ENCODE peak calls at places on chromosome 13, in seven cellular contexts. W, Q, T, R, F, J and M are unnamed samples.

GRCh38 chr13:46896346-46897138 is at the start of gene HTR2A:
- DNase-seq in R (peak), F (peak), W (peak), J (no peak), Q (peak), T (peak), M (peak)

GRCh38 chr13:112960671-112961070 is 8.3 kb upstream of the MCF2L start:
- DNase-seq in F (no peak), W (no peak), Q (no peak), R (no peak), J (no peak), T (no peak), M (no peak)

GRCh38 chr13:113742000-113742441 is 17.0 kb upstream of the TMEM255B start:
- DNase-seq in W (peak), J (no peak), F (peak), T (peak), Q (peak), R (peak), M (peak)

GRCh38 chr13:25371608-25372274 is at the start of gene ATP8A2:
- DNase-seq in J (no peak), F (no peak), R (no peak), T (no peak), W (no peak), Q (no peak), M (no peak)

GRCh38 chr13:40813662-40814454 is 24.4 kb downstream of the SLC25A15 start:
- DNase-seq in W (peak), Q (peak), R (peak), F (no peak), J (no peak), T (peak), M (peak)

GRCh38 chr13:108463365-108463764 is 166.0 kb upstream of the MYO16 start:
- DNase-seq in R (no peak), T (no peak), J (no peak), W (peak), Q (peak), F (no peak), M (no peak)

GRCh38 chr13:99028890-99029289 is 51.0 kb upstream of the DOCK9 start:
- DNase-seq in T (peak), J (no peak), Q (peak), W (no peak), R (no peak), F (no peak), M (no peak)

GRCh38 chr13:53240316-53240715 is 211.7 kb downstream of the OLFM4 start:
- DNase-seq in Q (no peak), R (no peak), J (no peak), F (no peak), T (no peak), W (no peak), M (no peak)

GRCh38 chr13:32415019-32415418 is 12.9 kb downstream of the N4BP2L1 start:
- DNase-seq in Q (no peak), J (no peak), R (no peak), T (peak), F (no peak), W (no peak), M (peak)

GRCh38 chr13:112193463-112194166 is 126.7 kb downstream of the SOX1 start:
- DNase-seq in Q (no peak), R (no peak), F (no peak), J (no peak), T (no peak), W (no peak), M (no peak)

GRCh38 chr13:36072127-36072526 is 59.1 kb downstream of the DCLK1 start:
- DNase-seq in R (no peak), W (no peak), F (no peak), J (no peak), Q (no peak), T (no peak), M (no peak)

GRCh38 chr13:33280923-33281322 is 4.6 kb downstream of the STARD13 start:
- DNase-seq in Q (no peak), F (no peak), T (no peak), W (no peak), R (peak), J (no peak), M (peak)

GRCh38 chr13:43865892-43866291 is 13.6 kb downstream of the CCDC122 start:
- DNase-seq in F (no peak), J (no peak), Q (peak), W (peak), T (no peak), R (peak), M (peak)

GRCh38 chr13:98504029-98504351 is 72.9 kb downstream of the STK24 start:
- DNase-seq in R (no peak), F (no peak), T (no peak), J (no peak), Q (no peak), W (no peak), M (no peak)

GRCh38 chr13:25846227-25846984 is 205.4 kb downstream of the SHISA2 start:
- DNase-seq in J (no peak), F (no peak), W (no peak), R (no peak), T (no peak), Q (no peak), M (peak)

GRCh38 chr13:28626266-28626665 is 32.7 kb upstream of the POMP start:
- DNase-seq in Q (no peak), F (no peak), T (no peak), R (no peak), J (no peak), W (no peak), M (no peak)

GRCh38 chr13:29073762-29074161 is 253.6 kb downstream of the MTUS2 start:
- DNase-seq in Q (no peak), J (no peak), F (no peak), W (no peak), R (no peak), T (no peak), M (no peak)

GRCh38 chr13:33454844-33455256 is 169.3 kb upstream of the STARD13 start:
- DNase-seq in W (peak), J (no peak), T (no peak), F (no peak), R (peak), Q (peak), M (peak)

GRCh38 chr13:20415694-20416107 is 110.0 kb downstream of the CRYL1 start:
- DNase-seq in J (no peak), F (no peak), W (no peak), R (no peak), Q (no peak), T (no peak), M (no peak)

GRCh38 chr13:79196366-79196765 is 209.7 kb downstream of the RBM26 start:
- DNase-seq in F (no peak), W (no peak), T (no peak), R (no peak), J (no peak), Q (no peak), M (no peak)

GRCh38 chr13:89061821-89062220 is 1390.7 kb downstream of the SLITRK5 start:
- DNase-seq in F (no peak), R (no peak), J (no peak), W (no peak), T (no peak), Q (no peak), M (no peak)

GRCh38 chr13:84925443-84925842 is 873.8 kb downstream of the SLITRK6 start:
- DNase-seq in F (no peak), T (no peak), R (no peak), J (no peak), W (peak), Q (peak), M (no peak)

GRCh38 chr13:112715715-112716460 is 26.1 kb downstream of the ATP11A start:
- DNase-seq in Q (no peak), T (no peak), F (no peak), W (no peak), J (no peak), R (no peak), M (no peak)

GRCh38 chr13:99383511-99383921 is 76.3 kb upstream of the GPR183 start:
- DNase-seq in J (no peak), R (no peak), Q (no peak), W (no peak), F (no peak), T (no peak), M (no peak)

GRCh38 chr13:44437356-44438233 is 64.0 kb downstream of the SERP2 start:
- DNase-seq in R (peak), W (peak), F (no peak), T (peak), J (no peak), Q (peak), M (peak)

GRCh38 chr13:49690990-49691886 is at the start of gene EBPL:
- DNase-seq in R (peak), W (peak), J (peak), T (peak), F (peak), Q (peak), M (peak)

GRCh38 chr13:37914781-37915391 is 45.3 kb upstream of the TRPC4 start:
- DNase-seq in W (peak), F (no peak), Q (peak), R (no peak), T (no peak), J (no peak), M (peak)

GRCh38 chr13:113062691-113063090 is 42.9 kb upstream of the F7 start:
- DNase-seq in F (no peak), Q (no peak), R (no peak), T (no peak), W (no peak), J (no peak), M (no peak)